ENCODE peak calls at places on chromosomes 7 and 10, in ten cellular contexts. H is fibroblast of gingiva; Q is omental fat pad; F is GM20000; R is endodermal cell; Z is nephron progenitor cell; U is activated T-cell treated with anti-CD3 and anti-CD28 coated beads, Interleukin-2, amount 50 U/mL, for 72 hours; I is upper lobe of right lung; S is colonic mucosa; W is NCI-H2029 treated with DMSO at 0.1 percent for 48 hours. G is an unnamed sample.

GRCh38 chr10:22308390-22308789 is 7.8 kb upstream of the COMMD3 start:
- DNase-seq in H (no peak), Q (no peak), F (peak; percentile 65), R (no peak), Z (no peak), U (peak; percentile 50), I (no peak), S (no peak), W (no peak), G (no peak)

GRCh38 chr10:3104251-3104918 is 37.0 kb downstream of the PFKP start:
- DNase-seq in H (no peak), Q (no peak), F (no peak), R (no peak), Z (no peak), U (no peak), I (no peak), S (no peak), W (no peak), G (no peak)

GRCh38 chr7:98653601-98654310 is 36.7 kb downstream of the NPTX2 start:
- DNase-seq in H (no peak), Q (no peak), F (no peak), R (no peak), Z (no peak), U (no peak), I (no peak), S (no peak), W (no peak), G (no peak)

GRCh38 chr7:24755541-24756416 is 1.5 kb downstream of the GSDME start:
- DNase-seq in H (no peak), Q (no peak), F (peak; percentile 84), R (no peak), Z (no peak), U (peak; percentile 42), I (no peak), S (no peak), W (no peak), G (no peak)

GRCh38 chr7:34675749-34676374 is 17.8 kb downstream of the NPSR1 start:
- DNase-seq in H (no peak), Q (no peak), F (peak; percentile 32), R (peak; percentile 75), Z (peak; percentile 35), U (peak; percentile 28), I (no peak), S (no peak), W (no peak), G (no peak)

GRCh38 chr7:114921636-114922150 is at the start of gene MDFIC:
- DNase-seq in H (peak; percentile 33), Q (no peak), F (no peak), R (no peak), Z (peak; percentile 13), U (peak; percentile 36), I (no peak), S (peak; percentile 37), W (no peak), G (no peak)

GRCh38 chr7:18663321-18663720 is 167.8 kb downstream of the HDAC9 start:
- DNase-seq in H (no peak), Q (no peak), F (no peak), R (no peak), Z (no peak), U (no peak), I (peak; percentile 47), S (no peak), W (no peak), G (no peak)

GRCh38 chr7:112136707-112137008 is 69.5 kb downstream of the DOCK4 start:
- DNase-seq in H (no peak), Q (no peak), F (no peak), R (no peak), Z (no peak), U (no peak), I (no peak), S (no peak), W (no peak), G (no peak)

GRCh38 chr10:86711957-86712708 is 43.8 kb downstream of the LDB3 start:
- DNase-seq in H (peak; percentile 29), Q (peak; percentile 37), F (peak; percentile 85), R (peak; percentile 84), Z (peak; percentile 56), U (no peak), I (peak; percentile 76), S (no peak), W (no peak), G (no peak)

GRCh38 chr10:6058677-6059475 is 3.3 kb downstream of the IL2RA start:
- DNase-seq in H (no peak), Q (no peak), F (no peak), R (peak; percentile 12), Z (no peak), U (no peak), I (no peak), S (no peak), W (no peak), G (no peak)

GRCh38 chr10:114288424-114289095 is 49.5 kb downstream of the VWA2 start:
- DNase-seq in H (no peak), Q (no peak), F (no peak), R (no peak), Z (no peak), U (no peak), I (peak; percentile 34), S (no peak), W (no peak), G (no peak)

GRCh38 chr10:107529350-107529749 is 364.8 kb upstream of the SORCS1 start:
- DNase-seq in H (no peak), Q (no peak), F (no peak), R (no peak), Z (no peak), U (no peak), I (no peak), S (no peak), W (no peak), G (no peak)

GRCh38 chr7:131538791-131539179 is 17.6 kb downstream of the PODXL start:
- DNase-seq in H (peak; percentile 28), Q (no peak), F (no peak), R (peak; percentile 71), Z (no peak), U (no peak), I (peak; percentile 46), S (no peak), W (no peak), G (no peak)

GRCh38 chr10:111410740-111411139 is 333.9 kb downstream of the ADRA2A start:
- DNase-seq in H (no peak), Q (no peak), F (no peak), R (no peak), Z (no peak), U (no peak), I (no peak), S (no peak), W (no peak), G (no peak)

GRCh38 chr10:24961582-24961981 is 9.2 kb upstream of the PRTFDC1 start:
- DNase-seq in H (no peak), Q (no peak), F (no peak), R (no peak), Z (no peak), U (no peak), I (no peak), S (no peak), W (no peak), G (no peak)

GRCh38 chr10:128859738-128860386 is 607.2 kb upstream of the MGMT start:
- DNase-seq in H (no peak), Q (no peak), F (peak; percentile 40), R (peak; percentile 69), Z (peak; percentile 48), U (peak; percentile 37), I (no peak), S (peak; percentile 70), W (peak; percentile 13), G (no peak)

GRCh38 chr7:27160546-27161213 is 4.2 kb upstream of the HOXA7 start:
- DNase-seq in H (peak; percentile 63), Q (peak; percentile 86), F (peak; percentile 91), R (peak; percentile 96), Z (peak; percentile 98), U (peak; percentile 86), I (peak; percentile 92), S (peak; percentile 91), W (peak; percentile 5), G (peak; percentile 53)

GRCh38 chr10:80500572-80501380 is 36.9 kb upstream of the SH2D4B start:
- DNase-seq in H (no peak), Q (no peak), F (peak; percentile 60), R (no peak), Z (no peak), U (peak; percentile 50), I (peak; percentile 64), S (no peak), W (no peak), G (no peak)

GRCh38 chr10:129079705-129080104 is 387.3 kb upstream of the MGMT start:
- DNase-seq in H (no peak), Q (no peak), F (no peak), R (no peak), Z (no peak), U (no peak), I (no peak), S (peak; percentile 25), W (no peak), G (no peak)

GRCh38 chr10:110141747-110142625 is 65.4 kb upstream of the MXI1 start:
- DNase-seq in H (peak; percentile 16), Q (no peak), F (no peak), R (no peak), Z (no peak), U (no peak), I (peak; percentile 73), S (no peak), W (no peak), G (no peak)

GRCh38 chr10:52187521-52188258 is 126.4 kb upstream of the DKK1 start:
- DNase-seq in H (no peak), Q (no peak), F (no peak), R (no peak), Z (no peak), U (no peak), I (no peak), S (no peak), W (no peak), G (no peak)

GRCh38 chr7:70975816-70976215 is 156.1 kb upstream of the GALNT17 start:
- DNase-seq in H (no peak), Q (no peak), F (no peak), R (no peak), Z (no peak), U (no peak), I (no peak), S (no peak), W (no peak), G (no peak)

GRCh38 chr10:90319188-90319914 is 538.5 kb downstream of the HTR7 start:
- DNase-seq in H (peak; percentile 14), Q (no peak), F (peak; percentile 14), R (peak; percentile 90), Z (no peak), U (peak; percentile 6), I (no peak), S (no peak), W (no peak), G (no peak)

GRCh38 chr10:124708246-124708779 is 35.9 kb downstream of the FAM53B start:
- DNase-seq in H (no peak), Q (no peak), F (no peak), R (no peak), Z (no peak), U (no peak), I (no peak), S (no peak), W (no peak), G (no peak)

GRCh38 chr10:13074562-13075451 is 25.2 kb upstream of the OPTN start:
- DNase-seq in H (peak; percentile 37), Q (peak; percentile 49), F (peak; percentile 73), R (peak; percentile 94), Z (peak; percentile 82), U (peak; percentile 76), I (peak; percentile 77), S (peak; percentile 71), W (peak; percentile 17), G (peak; percentile 11)

GRCh38 chr7:141193066-141193465 is 119.2 kb downstream of the TMEM178B start:
- DNase-seq in H (no peak), Q (no peak), F (no peak), R (no peak), Z (no peak), U (no peak), I (no peak), S (no peak), W (no peak), G (no peak)

GRCh38 chr7:45295222-45295621 is 137.6 kb downstream of the RAMP3 start:
- DNase-seq in H (peak; percentile 12), Q (no peak), F (no peak), R (no peak), Z (no peak), U (no peak), I (no peak), S (no peak), W (no peak), G (no peak)

G was measured in NCI-H187.